ENCODE peak calls at places on chromosomes 12 and 14, in five cellular contexts. S is K562, W is kidney, R is right cardiac atrium, P is cardiac muscle cell. D is an unnamed sample. For H3K9me3, the result is how much of the 10 kb centered on the place peaks cover.

GRCh38 chr12:54565658-54566552 is 16.5 kb downstream of the PDE1B start:
- DNase-seq in W (no peak), S (no peak), P (no peak), R (no peak), D (no peak)

GRCh38 chr14:69458350-69458749 is 26.2 kb upstream of the PLEKHD1 start:
- DNase-seq in S (no peak), P (no peak), R (no peak), W (no peak), D (no peak)

GRCh38 chr14:35506927-35507326 is 27.0 kb upstream of the INSM2 start:
- DNase-seq in R (no peak), W (no peak), P (no peak), S (no peak), D (no peak)

GRCh38 chr12:56221233-56221756 is 427 bp downstream of the RNF41 start:
- DNase-seq in P (peak), R (peak), S (no peak), W (peak), D (peak)

GRCh38 chr12:9869307-9870161 is at the start of gene CLEC2B:
- DNase-seq in S (no peak), W (no peak), P (no peak), R (no peak), D (peak)

GRCh38 chr12:94534761-94535613 is 75.3 kb upstream of the CEP83 start:
- DNase-seq in S (no peak), W (no peak), P (no peak), R (no peak), D (no peak)

GRCh38 chr12:29796823-29797263 is 13.1 kb upstream of the TMTC1 start:
- DNase-seq in W (no peak), S (no peak), P (no peak), R (peak), D (peak)

GRCh38 chr12:99439399-99439798 is 208.2 kb upstream of the GARIN6 start:
- DNase-seq in P (no peak), W (no peak), R (no peak), S (no peak), D (no peak)

GRCh38 chr14:65366802-65367570 is 45.5 kb upstream of the FUT8 start:
- DNase-seq in R (no peak), S (no peak), W (no peak), P (no peak), D (no peak)

GRCh38 chr14:35965425-35965824 is 139.3 kb downstream of the BRMS1L start:
- DNase-seq in S (no peak), P (no peak), R (no peak), W (no peak), D (no peak)

GRCh38 chr14:56400426-56400825 is 179.2 kb upstream of the TMEM260 start:
- DNase-seq in R (no peak), W (no peak), S (no peak), P (no peak), D (no peak)

GRCh38 chr14:87745507-87746118 is 247.4 kb downstream of the GALC start:
- DNase-seq in S (peak), P (peak), W (no peak), R (peak), D (no peak)

GRCh38 chr14:78674820-78675219 is 504.6 kb downstream of the NRXN3 start:
- DNase-seq in W (no peak), P (no peak), R (no peak), S (no peak), D (no peak)

GRCh38 chr14:67963545-67963944 is 144.0 kb downstream of the RAD51B start:
- DNase-seq in P (no peak), S (no peak), R (no peak), W (no peak), D (no peak)

GRCh38 chr12:125683748-125684381 is 618.6 kb downstream of the AACS start:
- DNase-seq in W (no peak), P (peak), S (no peak), R (peak), D (no peak)

GRCh38 chr12:99110212-99110611 is 465.1 kb downstream of the APAF1 start:
- DNase-seq in S (no peak), R (no peak), W (no peak), P (no peak), D (no peak)

GRCh38 chr14:39169541-39169900 is 612 bp downstream of the TRAPPC6B start:
- DNase-seq in R (no peak), S (no peak), P (no peak), W (no peak), D (no peak)

GRCh38 chr14:51789631-51790030 is 70.8 kb upstream of the GNG2 start:
- DNase-seq in R (no peak), S (no peak), W (no peak), P (no peak), D (no peak)

GRCh38 chr14:77151245-77151644 is 9.7 kb upstream of the ZDHHC22 start:
- DNase-seq in W (no peak), R (no peak), P (peak), S (peak), D (no peak)

GRCh38 chr14:96821501-96821900 is 24.3 kb downstream of the VRK1 start:
- DNase-seq in R (no peak), P (no peak), S (no peak), W (no peak), D (no peak)

GRCh38 chr14:92473261-92473946 is 40.2 kb upstream of the RIN3 start:
- DNase-seq in P (no peak), S (no peak), R (no peak), W (no peak), D (no peak)

GRCh38 chr12:92362785-92363184 is 217.1 kb upstream of the BTG1 start:
- DNase-seq in P (no peak), R (no peak), W (no peak), S (no peak), D (no peak)

GRCh38 chr14:76348898-76349297 is 27.0 kb upstream of the ESRRB start:
- DNase-seq in S (no peak), R (peak), W (no peak), P (no peak), D (no peak)

DNA sequence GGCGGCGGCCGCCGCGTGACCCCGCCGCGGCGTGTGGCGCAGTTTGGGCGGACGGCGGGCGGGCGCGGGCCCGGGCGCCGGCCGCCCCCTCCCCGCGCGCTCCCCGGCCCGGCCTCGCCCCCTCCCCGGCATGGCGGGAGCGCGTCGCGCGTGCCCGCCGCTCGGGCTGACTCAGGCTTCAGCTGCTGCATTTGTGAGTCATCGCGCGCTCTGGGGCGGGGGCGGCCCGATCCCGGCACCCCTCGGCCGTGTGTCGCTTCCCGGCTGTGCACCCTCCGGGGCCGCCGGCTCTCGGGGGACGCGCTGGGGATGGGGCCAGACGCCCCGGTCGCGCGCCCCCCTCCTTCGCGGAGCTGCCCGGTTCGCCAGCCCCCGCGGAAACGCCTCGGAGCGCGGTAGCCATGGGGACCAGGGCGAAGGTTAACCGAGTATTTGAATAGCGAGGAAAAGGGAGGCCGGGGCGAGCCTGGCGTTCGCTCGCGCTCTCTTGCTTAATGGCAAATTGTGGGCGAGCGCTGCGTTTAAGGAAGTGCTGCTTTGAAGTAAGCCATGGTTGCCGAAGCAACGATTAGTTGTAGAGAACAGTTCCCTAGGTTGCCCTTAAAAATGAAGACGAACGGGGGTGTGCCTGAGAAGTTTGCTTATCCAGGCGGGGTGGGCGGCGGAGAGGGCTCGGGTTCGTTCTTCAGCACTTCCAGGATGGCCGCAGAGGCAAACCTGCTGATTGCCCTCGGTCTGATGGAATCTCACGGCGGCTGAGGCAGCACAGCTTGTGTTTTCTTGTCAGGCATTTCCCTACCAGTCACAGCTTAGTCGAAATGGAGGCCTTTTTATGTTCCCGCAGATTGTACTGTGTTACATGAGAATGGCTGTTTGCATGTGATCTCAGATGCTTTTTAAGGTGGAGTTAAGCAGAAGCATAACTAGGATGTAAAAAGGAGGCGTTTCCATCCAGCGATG is 887 bp downstream of the EIF5 start:
- DNase-seq in W (peak), P (peak), R (peak), S (peak), D (no peak)
- H3K27ac ChIP-seq in W (peak), P (peak), R (peak), S (peak), D (peak)

GRCh38 chr14:102479107-102479506 is 30.5 kb downstream of the ANKRD9 start:
- DNase-seq in R (no peak), P (no peak), W (no peak), S (no peak), D (no peak)
- H3K4me3 ChIP-seq in R (no peak), P (no peak), W (no peak), S (no peak), D (no peak)

DNA sequence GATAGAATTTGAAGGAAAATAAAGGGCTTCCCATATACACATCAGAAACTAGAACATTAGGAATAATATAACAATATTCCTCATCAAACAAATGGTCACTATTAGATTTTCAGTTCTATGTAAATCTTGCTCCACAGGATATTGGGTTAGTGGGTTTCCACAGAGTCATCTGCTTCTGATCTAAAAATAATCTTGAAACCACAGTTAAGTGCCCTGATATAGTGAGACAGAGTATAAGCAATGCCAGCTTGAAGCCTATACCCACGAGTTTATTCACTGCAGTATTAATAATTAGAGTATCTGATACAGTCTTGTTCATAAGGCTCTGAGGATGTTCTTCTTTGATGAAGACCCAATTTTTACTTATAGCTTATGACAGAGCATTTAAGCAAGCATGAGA is 74.5 kb upstream of the ATF7IP start:
- DNase-seq in S (no peak), R (no peak), W (no peak), P (no peak), D (no peak)
- H3K9me3 ChIP-seq in S (under half), R (under half), W (under half), P (under half), D (under half)

DNA sequence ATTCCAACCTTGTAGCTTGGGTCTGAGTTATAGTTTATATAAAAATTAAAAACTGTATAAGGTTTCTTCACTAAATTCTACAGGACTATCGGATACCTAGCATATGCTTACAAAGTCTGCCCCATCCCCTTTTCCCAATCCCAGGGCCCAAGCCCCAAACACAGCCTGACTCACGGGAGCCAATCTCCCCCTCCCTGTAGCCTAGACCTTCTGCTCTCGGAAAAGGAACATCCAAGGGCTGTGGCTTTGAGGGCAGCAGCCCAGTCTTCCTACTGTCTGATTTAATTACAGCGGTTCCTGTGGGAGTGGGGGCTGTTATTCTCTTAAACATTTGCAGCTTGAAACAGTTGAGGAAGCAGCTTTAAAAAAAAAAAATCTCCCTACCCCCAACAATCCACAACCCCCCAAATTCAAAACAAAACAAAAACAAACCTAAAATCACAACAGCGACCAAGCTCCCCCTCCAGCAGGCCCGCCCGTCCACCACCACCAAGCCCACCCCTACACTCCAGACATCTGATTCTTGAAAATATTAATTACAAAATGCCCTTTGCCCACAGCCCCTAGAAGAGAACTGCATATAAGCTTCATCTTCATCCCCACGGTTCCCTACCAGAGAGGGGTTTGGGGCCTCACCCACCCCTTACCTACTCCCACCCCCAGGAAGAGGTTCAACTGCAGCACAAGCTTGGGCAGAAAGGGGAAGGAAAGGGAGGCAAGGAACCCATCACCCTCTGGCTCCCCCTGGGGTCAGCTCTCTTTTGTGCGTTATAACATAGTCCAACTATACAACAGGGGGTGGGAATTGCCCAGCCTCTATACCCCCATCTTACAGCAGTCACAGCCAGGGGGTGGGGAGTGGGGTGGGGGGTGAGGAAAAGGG is 1.1 kb upstream of the PRKAG1 start:
- DNase-seq in W (no peak), S (peak), P (peak), R (no peak), D (no peak)
- H3K27ac ChIP-seq in W (no peak), S (peak), P (peak), R (peak), D (peak)

DNA sequence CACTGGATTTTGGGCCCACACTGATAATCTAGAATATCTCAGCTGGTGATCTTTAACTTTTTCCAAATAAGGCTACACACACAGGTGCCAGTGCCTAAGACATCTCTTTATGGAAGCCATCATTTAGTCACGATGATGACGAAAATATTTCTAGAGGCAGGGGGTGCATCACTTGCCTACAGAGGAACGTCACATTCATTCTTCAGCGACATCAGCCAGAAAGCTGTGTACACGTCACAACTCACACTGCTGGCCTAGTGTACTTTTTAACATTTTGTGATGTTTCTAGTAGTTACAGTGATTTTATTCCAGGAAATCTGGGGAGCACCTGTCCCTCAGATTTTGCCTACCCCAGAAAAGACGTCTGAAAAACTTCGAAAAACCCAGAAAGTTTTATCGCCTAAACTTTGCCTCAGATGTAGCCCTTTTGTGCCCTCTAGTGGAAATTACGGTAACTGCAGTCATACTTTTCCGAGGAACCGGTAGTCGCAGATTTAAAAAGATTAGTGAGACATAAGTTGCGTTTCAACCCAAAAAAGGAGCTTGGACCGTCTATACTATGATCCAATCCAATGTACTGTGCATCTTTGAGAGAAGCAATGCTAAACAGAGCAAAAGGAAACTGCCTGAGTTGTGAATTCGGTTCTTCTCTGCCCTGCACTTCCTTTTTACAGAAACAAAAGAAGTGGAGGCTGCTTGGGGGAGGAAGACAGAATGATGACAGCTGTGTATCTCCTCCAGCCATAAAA is 64.3 kb upstream of the STON2 start:
- DNase-seq in P (peak), W (no peak), R (peak), S (peak), D (peak)
- H3K4me3 ChIP-seq in P (peak), W (peak), R (peak), S (peak), D (peak)

GRCh38 chr12:34406996-34407300 is 384.7 kb downstream of the ALG10 start:
- DNase-seq in S (no peak), P (no peak), W (peak), R (peak), D (no peak)

GRCh38 chr12:34405286-34406227 is 383.3 kb downstream of the ALG10 start:
- DNase-seq in S (peak), W (peak), R (peak), P (no peak), D (no peak)

GRCh38 chr12:34404377-34405285 is 382.3 kb downstream of the ALG10 start:
- DNase-seq in R (no peak), W (peak), P (no peak), S (peak), D (no peak)

GRCh38 chr12:34407813-34408212 is 385.5 kb downstream of the ALG10 start:
- DNase-seq in W (no peak), P (no peak), S (no peak), R (no peak), D (no peak)

DNA sequence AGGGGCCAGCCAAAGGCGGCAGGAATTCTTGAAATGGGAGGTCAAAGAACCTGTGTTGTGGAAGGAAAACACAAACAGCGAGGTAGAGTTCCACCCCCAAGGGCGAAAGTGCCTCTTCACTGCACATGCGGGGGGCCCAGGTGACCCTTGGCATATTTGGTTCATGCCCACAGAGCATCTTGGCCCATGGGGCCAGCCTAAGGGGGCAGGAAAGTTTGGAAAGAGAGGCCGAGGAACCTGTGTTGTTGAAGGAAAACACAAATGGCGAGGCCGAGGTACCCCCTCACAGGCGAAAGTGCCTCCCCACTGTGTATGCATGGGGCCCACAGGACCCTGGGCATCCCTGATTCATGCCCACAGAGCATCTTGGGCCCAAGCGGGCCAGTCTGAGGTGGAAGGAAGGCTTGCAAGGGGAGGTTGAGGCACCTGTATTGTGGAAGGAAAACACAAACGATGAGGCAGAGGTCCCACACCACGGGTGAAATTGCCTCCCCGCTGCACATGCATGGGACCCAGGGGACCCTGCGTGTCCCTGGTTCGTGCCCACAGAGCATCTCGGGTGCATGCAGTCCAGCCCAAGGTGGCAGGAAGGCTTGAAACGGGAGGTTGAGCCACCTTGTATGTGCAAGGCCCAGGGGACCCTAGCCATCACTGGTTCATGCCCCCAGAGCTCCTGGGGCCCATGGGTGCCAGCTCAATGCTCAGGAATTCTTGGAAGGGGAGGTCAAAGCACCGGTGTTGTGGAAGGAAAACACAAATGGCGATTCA is 384.1 kb downstream of the ALG10 start:
- DNase-seq in R (peak), P (no peak), W (peak), S (peak), D (no peak)
- H3K9me3 ChIP-seq in R (under half), P (under half), W (under half), S (under half), D (half or more)

GRCh38 chr12:46771268-46771837 is 54.4 kb downstream of the SLC38A4 start:
- DNase-seq in P (peak), R (no peak), W (no peak), S (no peak), D (no peak)
- H3K27ac ChIP-seq in P (peak), R (no peak), W (no peak), S (no peak), D (peak)

DNA sequence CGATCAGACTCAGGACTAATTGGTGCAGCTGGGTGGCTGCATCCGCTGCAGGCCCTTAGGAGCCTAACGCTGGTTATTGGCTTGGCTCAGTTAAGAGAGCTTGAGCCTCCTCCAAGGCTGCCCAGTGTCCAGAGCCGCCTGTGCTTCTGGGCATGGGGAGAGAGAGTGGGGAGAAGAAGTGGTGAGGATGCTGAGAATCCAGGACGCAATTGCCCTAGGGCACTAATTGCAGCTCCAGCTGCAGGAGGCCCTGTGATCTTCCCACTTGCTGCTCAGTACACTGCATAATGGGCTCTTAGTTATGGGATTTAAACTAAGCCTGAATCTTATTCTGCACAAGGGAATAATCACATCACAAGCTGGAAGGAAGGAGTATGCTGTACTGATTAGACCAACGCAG is 101.1 kb upstream of the PRMT8 start:
- DNase-seq in R (no peak), S (no peak), P (no peak), W (no peak), D (no peak)
- H3K4me3 ChIP-seq in R (no peak), S (no peak), P (no peak), W (no peak), D (no peak)

GRCh38 chr12:34215213-34215892 is 193.1 kb downstream of the ALG10 start:
- DNase-seq in R (no peak), S (no peak), P (no peak), W (no peak), D (no peak)
- H3K9me3 ChIP-seq in R (under half), S (under half), P (under half), W (under half), D (half or more)

D was measured in AG04450.